ENCODE peak calls at places on chromosomes 4 and X, in ten cellular contexts. V, P, L, F, C, R, J, Z, Q and Y are unnamed samples.

GRCh38 chr4:143745874-143746273 is 45.4 kb upstream of the FREM3 start:
- DNase-seq in V (no peak), P (no peak), L (no peak), F (no peak), C (no peak), R (no peak), J (no peak), Z (no peak), Q (no peak), Y (no peak)

GRCh38 chr4:24824720-24825119 is 29.3 kb downstream of the SOD3 start:
- DNase-seq in V (no peak), P (peak), L (no peak), F (no peak), C (no peak), R (no peak), J (no peak), Z (no peak), Q (no peak), Y (no peak)

GRCh38 chrX:2445662-2446623 is 54.8 kb downstream of the DHRSX start:
- DNase-seq in V (no peak), P (no peak), L (no peak), F (no peak), C (no peak), R (no peak), J (peak), Z (no peak), Q (no peak), Y (no peak)

GRCh38 chrX:2498781-2499302 is 1.9 kb downstream of the DHRSX start:
- DNase-seq in V (no peak), P (peak), L (no peak), F (peak), C (no peak), R (no peak), J (no peak), Z (peak), Q (peak), Y (no peak)

GRCh38 chr4:99202536-99202935 is 16.5 kb downstream of the ADH6 start:
- DNase-seq in V (peak), P (no peak), L (no peak), F (peak), C (no peak), R (no peak), J (peak), Z (peak), Q (no peak), Y (no peak)

GRCh38 chr4:73895201-73896177 is 26.3 kb downstream of the CXCL1 start:
- DNase-seq in V (no peak), P (peak), L (no peak), F (peak), C (no peak), R (no peak), J (no peak), Z (no peak), Q (no peak), Y (no peak)

GRCh38 chr4:105147226-105148151 is 813 bp downstream of the TET2 start:
- DNase-seq in V (peak), P (peak), L (no peak), F (peak), C (peak), R (no peak), J (peak), Z (peak), Q (no peak), Y (peak)

GRCh38 chr4:55561884-55562283 is 15.2 kb upstream of the CLOCK start:
- DNase-seq in V (no peak), P (no peak), L (no peak), F (no peak), C (peak), R (no peak), J (no peak), Z (no peak), Q (no peak), Y (peak)

GRCh38 chr4:98245226-98245625 is 16.0 kb upstream of the RAP1GDS1 start:
- DNase-seq in V (no peak), P (no peak), L (no peak), F (no peak), C (no peak), R (no peak), J (no peak), Z (no peak), Q (no peak), Y (no peak)

GRCh38 chr4:128385683-128386304 is 98.2 kb upstream of the PGRMC2 start:
- DNase-seq in V (no peak), P (peak), L (no peak), F (peak), C (no peak), R (no peak), J (no peak), Z (peak), Q (peak), Y (no peak)

GRCh38 chrX:81957900-81958545 is 756.1 kb downstream of the SH3BGRL start:
- DNase-seq in V (no peak), P (peak), L (no peak), F (no peak), C (peak), R (no peak), J (no peak), Z (no peak), Q (peak), Y (peak)

GRCh38 chr4:14434916-14435315 is 567.4 kb upstream of the CPEB2 start:
- DNase-seq in V (no peak), P (no peak), L (no peak), F (no peak), C (no peak), R (no peak), J (no peak), Z (peak), Q (no peak), Y (no peak)

GRCh38 chr4:54067163-54067562 is 2.8 kb upstream of the CHIC2 start:
- DNase-seq in V (peak), P (peak), L (no peak), F (peak), C (no peak), R (peak), J (peak), Z (peak), Q (no peak), Y (no peak)

GRCh38 chrX:140918398-140919043 is 83.9 kb upstream of the SPANXB1 start:
- DNase-seq in V (no peak), P (peak), L (no peak), F (peak), C (peak), R (peak), J (no peak), Z (peak), Q (peak), Y (peak)

GRCh38 chr4:52850406-52851119 is 11.6 kb upstream of the RASL11B start:
- DNase-seq in V (no peak), P (no peak), L (no peak), F (no peak), C (no peak), R (no peak), J (no peak), Z (no peak), Q (no peak), Y (no peak)

GRCh38 chrX:118655561-118656246 is 71.7 kb upstream of the IL13RA1 start:
- DNase-seq in V (no peak), P (peak), L (no peak), F (peak), C (no peak), R (peak), J (no peak), Z (peak), Q (no peak), Y (no peak)

GRCh38 chr4:20420916-20421315 is 169.2 kb downstream of the SLIT2 start:
- DNase-seq in V (no peak), P (no peak), L (no peak), F (no peak), C (no peak), R (no peak), J (no peak), Z (no peak), Q (no peak), Y (no peak)

GRCh38 chr4:57318694-57319093 is 208.5 kb upstream of the IGFBP7 start:
- DNase-seq in V (no peak), P (no peak), L (no peak), F (no peak), C (no peak), R (no peak), J (no peak), Z (no peak), Q (no peak), Y (no peak)

GRCh38 chrX:133495464-133496391 is 80.4 kb upstream of the GPC4 start:
- DNase-seq in V (peak), P (peak), L (no peak), F (peak), C (no peak), R (no peak), J (peak), Z (peak), Q (no peak), Y (no peak)

GRCh38 chr4:30429813-30430466 is 290.2 kb upstream of the PCDH7 start:
- DNase-seq in V (no peak), P (peak), L (no peak), F (peak), C (no peak), R (peak), J (no peak), Z (peak), Q (no peak), Y (no peak)

GRCh38 chr4:173334891-173335754 is 965 bp upstream of the HMGB2 start:
- DNase-seq in V (peak), P (peak), L (no peak), F (peak), C (peak), R (no peak), J (peak), Z (peak), Q (peak), Y (peak)

GRCh38 chr4:187417761-187418160 is 577.8 kb upstream of the ZFP42 start:
- DNase-seq in V (no peak), P (no peak), L (no peak), F (no peak), C (no peak), R (no peak), J (no peak), Z (no peak), Q (no peak), Y (no peak)

GRCh38 chrX:153631931-153632611 is 14.9 kb upstream of the DUSP9 start:
- DNase-seq in V (peak), P (no peak), L (no peak), F (no peak), C (no peak), R (no peak), J (peak), Z (no peak), Q (no peak), Y (no peak)

GRCh38 chr4:145195167-145195952 is 15.0 kb upstream of the OTUD4 start:
- DNase-seq in V (no peak), P (no peak), L (no peak), F (no peak), C (no peak), R (no peak), J (no peak), Z (no peak), Q (no peak), Y (peak)

GRCh38 chrX:136954930-136955329 is 74.4 kb upstream of the RBMX start:
- DNase-seq in V (no peak), P (peak), L (no peak), F (peak), C (no peak), R (no peak), J (no peak), Z (peak), Q (no peak), Y (no peak)

GRCh38 chrX:80747832-80748231 is 61.8 kb downstream of the BRWD3 start:
- DNase-seq in V (no peak), P (peak), L (no peak), F (no peak), C (peak), R (no peak), J (no peak), Z (no peak), Q (no peak), Y (no peak)

GRCh38 chr4:163092093-163092492 is 74.6 kb downstream of the NAF1 start:
- DNase-seq in V (no peak), P (no peak), L (no peak), F (no peak), C (no peak), R (no peak), J (no peak), Z (no peak), Q (no peak), Y (no peak)

GRCh38 chr4:120331486-120332281 is 265.0 kb upstream of the MAD2L1 start:
- DNase-seq in V (no peak), P (peak), L (no peak), F (no peak), C (no peak), R (peak), J (no peak), Z (peak), Q (no peak), Y (no peak)

GRCh38 chrX:151609222-151609621 is 45.7 kb downstream of the PASD1 start:
- DNase-seq in V (no peak), P (no peak), L (no peak), F (no peak), C (no peak), R (no peak), J (no peak), Z (no peak), Q (no peak), Y (no peak)

GRCh38 chr4:52051213-52051614 is at the start of gene SPATA18:
- DNase-seq in V (no peak), P (peak), L (no peak), F (peak), C (no peak), R (no peak), J (peak), Z (no peak), Q (peak), Y (peak)

GRCh38 chr4:158015241-158015640 is 157.6 kb downstream of the GASK1B start:
- DNase-seq in V (no peak), P (peak), L (no peak), F (peak), C (no peak), R (no peak), J (no peak), Z (peak), Q (no peak), Y (no peak)

GRCh38 chrX:119981286-119982070 is 37.9 kb upstream of the NKAP start:
- DNase-seq in V (no peak), P (peak), L (no peak), F (peak), C (peak), R (no peak), J (no peak), Z (peak), Q (no peak), Y (peak)

GRCh38 chr4:46908148-46908547 is 897 bp downstream of the COX7B2 start:
- DNase-seq in V (no peak), P (no peak), L (no peak), F (no peak), C (no peak), R (no peak), J (no peak), Z (no peak), Q (no peak), Y (no peak)

GRCh38 chr4:46909078-46909477 is at the start of gene COX7B2:
- DNase-seq in V (no peak), P (no peak), L (no peak), F (no peak), C (no peak), R (no peak), J (no peak), Z (no peak), Q (no peak), Y (no peak)
- TF ChIP-seq CTCF in V (no peak), P (no peak), L (no peak), F (no peak), C (no peak), R (no peak), J (no peak), Z (no peak), Q (no peak), Y (no peak)

GRCh38 chr4:113101669-113102068 is 52.2 kb downstream of the ANK2 start:
- DNase-seq in V (no peak), P (peak), L (no peak), F (peak), C (no peak), R (peak), J (no peak), Z (peak), Q (no peak), Y (no peak)
- TF ChIP-seq CTCF in V (no peak), P (no peak), L (no peak), F (no peak), C (no peak), R (no peak), J (no peak), Z (no peak), Q (no peak), Y (no peak)

GRCh38 chr4:3514806-3515421 is 17.3 kb downstream of the LRPAP1 start:
- DNase-seq in V (no peak), P (no peak), L (no peak), F (no peak), C (no peak), R (no peak), J (no peak), Z (no peak), Q (no peak), Y (no peak)
- TF ChIP-seq CTCF in V (no peak), P (peak), L (no peak), F (peak), C (no peak), R (peak), J (no peak), Z (peak), Q (peak), Y (no peak)

GRCh38 chr4:25863347-25863784 is 578 bp upstream of the SEL1L3 start:
- DNase-seq in V (no peak), P (no peak), L (no peak), F (no peak), C (peak), R (no peak), J (no peak), Z (no peak), Q (peak), Y (no peak)

GRCh38 chr4:25870081-25870480 is 7.3 kb upstream of the SEL1L3 start:
- DNase-seq in V (no peak), P (no peak), L (no peak), F (no peak), C (no peak), R (no peak), J (no peak), Z (no peak), Q (no peak), Y (no peak)

GRCh38 chr4:25865586-25865985 is 2.8 kb upstream of the SEL1L3 start:
- DNase-seq in V (no peak), P (peak), L (no peak), F (no peak), C (no peak), R (peak), J (no peak), Z (peak), Q (peak), Y (no peak)

GRCh38 chr4:25863906-25864418 is 1.2 kb upstream of the SEL1L3 start:
- DNase-seq in V (no peak), P (no peak), L (no peak), F (no peak), C (no peak), R (no peak), J (no peak), Z (no peak), Q (no peak), Y (no peak)

DNA sequence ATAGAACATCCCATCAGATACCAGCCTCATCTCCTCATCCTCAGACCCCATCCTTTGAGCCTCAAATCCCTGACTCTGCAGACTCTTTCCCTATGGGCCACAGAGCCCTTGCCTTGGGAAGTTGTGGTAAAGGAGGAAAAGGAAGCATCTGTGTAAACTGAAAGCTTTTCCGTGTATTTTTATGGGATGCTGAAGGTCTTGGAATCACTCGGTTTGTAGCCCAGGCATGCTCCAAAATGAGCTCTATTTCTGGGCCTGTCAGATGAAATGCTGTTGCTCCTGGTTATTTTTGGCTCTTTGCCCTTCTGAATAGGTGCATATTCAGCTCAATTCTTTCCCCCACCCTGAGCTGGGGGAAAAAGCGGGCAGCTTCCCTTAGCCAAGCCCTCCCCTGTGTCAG is 5.0 kb upstream of the SEL1L3 start:
- DNase-seq in V (no peak), P (no peak), L (no peak), F (no peak), C (no peak), R (no peak), J (no peak), Z (no peak), Q (no peak), Y (no peak)
- TF ChIP-seq CTCF in V (no peak), P (no peak), L (no peak), F (no peak), C (no peak), R (no peak), J (no peak), Z (no peak), Q (no peak), Y (no peak)

DNA sequence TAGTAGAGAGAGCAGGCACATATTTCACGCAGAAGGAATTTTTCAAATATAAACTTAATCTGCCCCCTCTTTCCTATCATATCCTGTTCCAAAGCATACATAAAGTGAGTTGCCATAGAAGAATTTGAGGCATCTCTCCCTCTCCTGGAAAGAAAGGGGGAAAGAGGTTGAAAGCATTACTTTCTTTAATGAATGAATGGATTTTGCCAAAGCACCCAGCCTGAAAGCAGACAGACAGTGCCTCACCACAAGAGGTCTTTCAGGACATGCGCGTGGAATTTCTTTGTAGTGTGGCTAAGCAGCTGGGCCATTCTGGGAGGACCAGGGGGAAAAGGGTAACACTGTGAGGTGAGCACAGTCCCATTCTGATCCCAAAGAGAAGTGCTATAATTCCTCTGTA is 651.4 kb downstream of the IQCM start:
- DNase-seq in V (no peak), P (peak), L (no peak), F (peak), C (no peak), R (no peak), J (no peak), Z (peak), Q (no peak), Y (no peak)
- TF ChIP-seq CTCF in V (no peak), P (no peak), L (no peak), F (no peak), C (no peak), R (no peak), J (no peak), Z (no peak), Q (no peak), Y (no peak)

GRCh38 chr4:140640150-140640748 is 71.5 kb upstream of the UCP1 start:
- DNase-seq in V (no peak), P (no peak), L (no peak), F (no peak), C (no peak), R (no peak), J (no peak), Z (no peak), Q (no peak), Y (no peak)

GRCh38 chr4:140635606-140636005 is 66.8 kb upstream of the UCP1 start:
- DNase-seq in V (no peak), P (peak), L (no peak), F (peak), C (no peak), R (peak), J (no peak), Z (peak), Q (peak), Y (no peak)

GRCh38 chr4:140633951-140634350 is 65.2 kb upstream of the UCP1 start:
- DNase-seq in V (no peak), P (no peak), L (no peak), F (no peak), C (no peak), R (no peak), J (no peak), Z (no peak), Q (no peak), Y (no peak)

GRCh38 chr4:140641105-140641555 is 72.4 kb upstream of the UCP1 start:
- DNase-seq in V (no peak), P (no peak), L (no peak), F (no peak), C (no peak), R (no peak), J (no peak), Z (no peak), Q (no peak), Y (no peak)

DNA sequence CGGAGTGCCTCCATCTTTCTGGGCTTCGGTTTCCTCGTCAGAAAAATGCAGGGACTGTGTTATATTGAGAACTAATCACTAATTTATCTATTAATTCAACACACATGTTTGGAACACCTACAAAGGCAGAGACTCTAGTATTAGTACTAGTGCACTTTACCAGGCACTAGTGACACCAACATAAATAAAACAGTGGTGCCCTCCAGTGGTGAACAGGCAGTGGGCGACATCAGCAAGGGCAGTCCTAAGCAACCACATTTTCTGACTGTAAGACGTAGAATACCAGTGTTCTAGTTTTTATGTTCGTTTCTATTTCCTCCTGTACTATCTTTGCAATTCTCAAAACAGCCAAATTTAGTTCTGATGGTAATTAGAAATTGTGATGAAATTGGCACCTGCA is 69.1 kb upstream of the UCP1 start:
- DNase-seq in V (no peak), P (peak), L (peak), F (peak), C (peak), R (no peak), J (no peak), Z (peak), Q (peak), Y (peak)
- TF ChIP-seq CTCF in V (no peak), P (peak), L (peak), F (peak), C (peak), R (peak), J (no peak), Z (peak), Q (peak), Y (peak)